ENCODE peak calls at places on chromosomes 3 and 15, in ten cellular contexts. C is BJ, M is natural killer cell, A is WTC11, U is Calu3, T is nephron progenitor cell, Y is A549, D is progenitor cell of endocrine pancreas, X is GM20000, V is HepG2. Z is an unnamed sample.

GRCh38 chr3:11582123-11582968 is 61.4 kb downstream of the VGLL4 start:
- DNase-seq in X (no peak), U (peak), D (no peak), C (peak), T (peak), A (peak), Y (no peak), V (no peak), M (no peak), Z (no peak)

GRCh38 chr3:193915613-193916012 is 220.3 kb upstream of the HES1 start:
- DNase-seq in Y (no peak), M (no peak), D (no peak), T (no peak), A (no peak), V (no peak), C (no peak), U (no peak), X (no peak), Z (no peak)

GRCh38 chr3:37064747-37065146 is 71.4 kb downstream of the MLH1 start:
- DNase-seq in V (no peak), Y (no peak), A (no peak), D (no peak), T (no peak), U (no peak), M (no peak), C (no peak), X (no peak), Z (no peak)

GRCh38 chr15:36742696-36743095 is 163.3 kb downstream of the CDIN1 start:
- DNase-seq in X (no peak), A (no peak), Y (no peak), C (peak), D (no peak), T (no peak), M (no peak), U (no peak), V (no peak), Z (no peak)

GRCh38 chr15:81195339-81195864 is 1.3 kb upstream of the IL16 start:
- DNase-seq in M (no peak), T (peak), C (no peak), U (no peak), A (no peak), V (no peak), D (no peak), Y (no peak), X (no peak), Z (no peak)

GRCh38 chr3:71536376-71536965 is 47.1 kb downstream of the FOXP1 start:
- DNase-seq in V (no peak), A (no peak), M (no peak), C (no peak), D (no peak), X (no peak), T (no peak), Y (no peak), U (no peak), Z (no peak)

GRCh38 chr3:46416134-46417119 is 9.4 kb downstream of the CCRL2 start:
- DNase-seq in C (no peak), D (no peak), X (no peak), Y (no peak), V (no peak), U (no peak), A (no peak), T (no peak), M (no peak), Z (no peak)

GRCh38 chr3:195098741-195099525 is 172.0 kb downstream of the XXYLT1 start:
- DNase-seq in M (no peak), U (no peak), Y (no peak), V (no peak), C (no peak), D (no peak), X (no peak), A (no peak), T (no peak), Z (no peak)

GRCh38 chr15:63332367-63333078 is 49.1 kb downstream of the CA12 start:
- DNase-seq in M (no peak), C (peak), U (peak), V (no peak), T (no peak), X (no peak), D (no peak), A (no peak), Y (peak), Z (no peak)

GRCh38 chr15:50816191-50816590 is 50.7 kb upstream of the SPPL2A start:
- DNase-seq in D (no peak), T (no peak), A (no peak), X (no peak), V (no peak), C (no peak), M (no peak), U (peak), Y (no peak), Z (no peak)

GRCh38 chr3:14258906-14259904 is 80.6 kb downstream of the LSM3 start:
- DNase-seq in X (no peak), M (no peak), A (no peak), T (no peak), C (no peak), V (no peak), U (no peak), Y (no peak), D (no peak), Z (no peak)

GRCh38 chr3:176967525-176967924 is 229.8 kb downstream of the TBL1XR1 start:
- DNase-seq in U (no peak), V (no peak), M (no peak), C (no peak), X (no peak), Y (peak), T (no peak), A (no peak), D (no peak), Z (no peak)

GRCh38 chr3:23807161-23808015 is 1.6 kb downstream of the UBE2E1 start:
- DNase-seq in C (no peak), A (no peak), U (no peak), X (peak), V (no peak), T (no peak), D (no peak), Y (no peak), M (no peak), Z (no peak)

GRCh38 chr3:46284981-46285683 is 42.9 kb downstream of the CCR3 start:
- DNase-seq in M (no peak), D (no peak), U (no peak), C (no peak), T (no peak), Y (no peak), V (no peak), X (no peak), A (no peak), Z (no peak)

GRCh38 chr3:193884652-193885051 is 251.3 kb upstream of the HES1 start:
- DNase-seq in V (no peak), A (no peak), T (no peak), C (no peak), X (no peak), U (no peak), M (no peak), D (no peak), Y (no peak), Z (no peak)

GRCh38 chr15:60179786-60180391 is 175.8 kb downstream of the FOXB1 start:
- DNase-seq in V (peak), M (no peak), U (peak), D (no peak), C (no peak), Y (peak), T (peak), X (peak), A (no peak), Z (peak)

GRCh38 chr3:143685483-143685882 is 162.8 kb downstream of the SLC9A9 start:
- DNase-seq in U (no peak), Y (no peak), V (no peak), M (no peak), X (no peak), A (no peak), C (no peak), T (no peak), D (no peak), Z (no peak)

GRCh38 chr3:128296469-128297251 is 143.4 kb downstream of the EEFSEC start:
- DNase-seq in M (no peak), U (peak), Y (no peak), C (no peak), X (no peak), T (no peak), V (no peak), D (no peak), A (no peak), Z (no peak)

GRCh38 chr3:72756900-72757299 is 91.3 kb downstream of the SHQ1 start:
- DNase-seq in M (no peak), U (no peak), T (no peak), C (no peak), A (no peak), V (no peak), Y (no peak), D (no peak), X (peak), Z (no peak)

GRCh38 chr3:40780801-40781406 is 256.1 kb downstream of the ZNF621 start:
- DNase-seq in C (peak), Y (no peak), T (peak), M (no peak), A (no peak), V (no peak), D (no peak), U (no peak), X (no peak), Z (no peak)

GRCh38 chr15:26235148-26235769 is 372.1 kb upstream of the ATP10A start:
- DNase-seq in A (peak), U (no peak), V (no peak), Y (no peak), T (peak), M (no peak), C (no peak), X (no peak), D (no peak), Z (no peak)

GRCh38 chr3:129692743-129693142 is 86.3 kb upstream of the PLXND1 start:
- DNase-seq in V (no peak), M (no peak), C (no peak), A (no peak), T (no peak), U (no peak), Y (no peak), X (no peak), D (no peak), Z (no peak)

GRCh38 chr15:66220587-66220986 is 33.0 kb downstream of the MEGF11 start:
- DNase-seq in Y (no peak), T (no peak), X (no peak), C (no peak), D (no peak), M (no peak), V (no peak), U (no peak), A (no peak), Z (no peak)

GRCh38 chr15:35181538-35181937 is 96.4 kb upstream of the NANOGP8 start:
- DNase-seq in U (no peak), T (no peak), D (no peak), C (no peak), V (no peak), X (peak), M (no peak), A (no peak), Y (peak), Z (no peak)

GRCh38 chr3:8552223-8552762 is 50.7 kb downstream of the LMCD1 start:
- DNase-seq in U (no peak), Y (no peak), D (no peak), X (no peak), M (no peak), V (no peak), C (no peak), A (no peak), T (no peak), Z (no peak)

GRCh38 chr3:25294406-25294805 is 133.7 kb upstream of the RARB start:
- DNase-seq in C (no peak), A (no peak), X (no peak), U (no peak), V (no peak), M (no peak), T (no peak), Y (no peak), D (no peak), Z (no peak)

GRCh38 chr3:40847571-40847992 is 322.8 kb downstream of the ZNF621 start:
- DNase-seq in A (peak), U (no peak), V (peak), M (no peak), Y (no peak), X (no peak), T (no peak), C (no peak), D (no peak), Z (peak)

GRCh38 chr3:119309591-119309990 is 15.4 kb downstream of the ARHGAP31 start:
- DNase-seq in C (no peak), U (no peak), A (no peak), D (no peak), M (no peak), V (no peak), X (no peak), T (no peak), Y (no peak), Z (no peak)

GRCh38 chr15:67120839-67121540 is 55.6 kb downstream of the SMAD3 start:
- DNase-seq in X (peak), U (peak), D (no peak), C (no peak), Y (peak), T (no peak), M (peak), V (no peak), A (peak), Z (no peak)

GRCh38 chr15:20344601-20345400 is 196.8 kb downstream of the GOLGA6L6 start:
- DNase-seq in A (peak), M (peak), V (no peak), D (no peak), Y (peak), T (no peak), C (no peak), X (peak), U (no peak), Z (no peak)

GRCh38 chr3:152609891-152610290 is 225.0 kb upstream of the P2RY1 start:
- DNase-seq in M (no peak), U (no peak), V (no peak), Y (no peak), X (no peak), D (no peak), T (no peak), C (no peak), A (no peak), Z (no peak)

GRCh38 chr3:21484323-21485154 is 266.5 kb downstream of the ZNF385D start:
- DNase-seq in U (peak), D (peak), X (peak), M (no peak), T (peak), C (no peak), Y (peak), V (peak), A (peak), Z (peak)

GRCh38 chr3:32593903-32594525 is 23.4 kb upstream of the DYNC1LI1 start:
- DNase-seq in X (no peak), Y (no peak), D (no peak), V (no peak), C (no peak), T (no peak), U (no peak), M (no peak), A (no peak), Z (no peak)

DNA sequence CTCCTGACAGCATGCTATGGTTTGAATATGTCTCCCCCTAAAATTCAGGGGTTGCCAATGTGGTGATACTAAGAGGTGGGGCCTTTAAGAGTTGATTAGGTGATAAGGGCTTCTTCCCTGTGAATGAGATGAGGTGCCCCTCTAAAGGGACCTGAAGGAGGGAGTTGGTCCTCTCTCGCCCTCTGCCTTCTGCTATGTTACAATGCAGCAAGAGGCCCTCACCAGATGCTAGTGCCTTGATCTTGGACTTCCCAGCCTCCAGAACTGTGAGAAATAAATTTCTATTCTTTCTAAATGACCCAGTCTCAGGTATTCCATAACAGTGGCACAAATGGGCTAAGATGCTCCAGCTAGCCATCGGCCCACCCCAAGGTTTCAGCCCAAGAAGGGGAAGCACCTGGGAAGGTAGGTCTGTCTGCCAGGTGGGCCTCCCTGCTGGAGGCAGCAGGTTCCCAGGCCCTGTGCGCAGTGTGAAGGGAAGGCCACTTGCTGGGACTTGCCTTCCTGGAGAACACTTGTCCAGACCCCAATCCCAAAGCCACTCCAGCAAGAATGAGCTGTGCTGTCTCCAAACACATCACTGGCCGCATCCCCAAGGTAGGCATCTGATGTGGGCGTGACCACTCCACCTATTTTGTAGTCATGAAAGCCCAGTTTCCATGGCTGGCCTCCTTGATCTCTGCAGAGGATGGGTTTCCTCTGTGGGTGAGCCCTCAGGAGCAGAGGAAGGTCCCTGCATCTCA is 9.0 kb downstream of the TGM4 start:
- DNase-seq in A (no peak), Y (no peak), D (no peak), M (no peak), C (no peak), T (no peak), V (no peak), U (peak), X (no peak), Z (no peak)
- TF ChIP-seq CTCF in A (no peak), Y (no peak), D (no peak), M (no peak), C (peak), T (no peak), V (peak), U (no peak), X (no peak), Z (no peak)

DNA sequence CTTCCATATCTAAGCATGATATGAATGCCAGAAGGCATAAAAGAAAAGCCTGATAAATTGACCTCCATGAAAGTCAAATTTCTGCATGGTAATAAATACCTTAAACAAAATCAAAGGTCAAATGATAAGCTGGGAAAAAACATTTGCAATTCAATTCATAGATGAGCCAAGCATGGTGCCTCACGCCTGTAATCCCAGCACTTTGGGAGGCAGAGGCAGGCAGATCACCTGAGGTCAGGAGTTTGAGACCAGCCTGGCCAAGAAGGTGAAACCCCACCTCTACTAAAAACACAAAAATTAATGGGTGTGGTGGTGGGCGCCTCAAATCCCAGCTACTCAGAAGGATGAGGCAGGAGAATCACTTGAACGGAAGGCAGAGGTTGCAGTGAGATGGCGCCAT is 27.8 kb upstream of the RAF1 start:
- DNase-seq in D (no peak), M (no peak), U (no peak), V (no peak), Y (no peak), T (no peak), C (no peak), X (no peak), A (no peak), Z (no peak)
- TF ChIP-seq CTCF in D (no peak), M (no peak), U (no peak), V (no peak), Y (no peak), T (no peak), C (no peak), X (no peak), A (no peak), Z (no peak)

DNA sequence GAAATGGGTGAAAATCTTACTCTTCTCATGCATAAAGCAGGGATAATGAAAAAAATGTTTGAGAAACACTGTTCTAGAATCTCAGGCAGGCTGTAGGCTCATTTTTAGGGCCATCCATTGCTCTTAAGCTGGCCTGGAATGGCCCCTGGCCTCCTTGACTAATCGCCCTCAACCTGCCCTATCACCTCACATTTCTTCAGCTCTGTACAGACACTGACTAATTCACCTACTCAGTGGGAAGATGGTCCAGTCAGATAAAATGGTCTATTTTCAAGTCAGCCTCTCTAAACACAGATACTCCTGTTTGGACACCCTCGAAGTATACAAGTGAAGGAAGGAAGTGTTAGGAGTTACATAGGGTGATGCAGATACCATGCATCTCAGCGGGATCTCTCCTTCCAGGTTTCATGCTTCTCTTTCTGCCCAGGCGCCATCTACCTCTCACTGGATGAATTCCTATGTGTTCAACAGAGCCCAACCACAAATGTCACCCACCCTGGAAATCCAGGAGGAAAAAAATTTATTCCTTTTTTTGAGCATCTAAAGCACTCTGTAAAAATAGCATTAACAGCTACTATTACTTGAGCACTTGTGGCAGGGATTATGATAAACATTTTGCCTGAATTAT is 12.1 kb downstream of the FMN1 start:
- DNase-seq in M (no peak), C (no peak), U (no peak), D (no peak), X (no peak), V (no peak), Y (no peak), A (no peak), T (no peak), Z (no peak)
- TF ChIP-seq CTCF in M (no peak), C (peak), U (no peak), D (no peak), X (no peak), V (no peak), Y (no peak), A (no peak), T (no peak), Z (no peak)

DNA sequence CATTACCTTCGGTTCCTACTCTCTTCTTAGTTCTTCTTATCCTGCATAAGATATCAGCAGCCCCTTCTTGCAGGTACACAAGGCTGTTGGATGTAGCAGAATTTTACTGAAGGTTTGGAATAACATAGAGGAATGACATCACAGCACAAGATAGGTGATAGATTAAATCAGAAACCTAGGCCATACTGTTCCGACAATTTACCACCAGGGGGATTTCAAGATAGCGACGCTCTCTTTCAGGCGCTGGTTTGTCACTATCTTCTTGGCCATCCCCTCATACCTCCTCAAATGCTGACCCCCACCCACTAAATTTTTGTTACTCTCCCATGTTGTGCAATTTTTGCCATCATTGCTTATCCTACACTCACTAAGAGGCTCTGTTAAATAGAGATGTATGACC is 3.5 kb downstream of the SIDT1 start:
- DNase-seq in A (no peak), C (no peak), X (no peak), Y (peak), V (no peak), D (no peak), T (no peak), M (no peak), U (no peak), Z (no peak)
- TF ChIP-seq CTCF in A (peak), C (peak), X (no peak), Y (peak), V (peak), D (peak), T (peak), M (peak), U (no peak), Z (peak)